ENCODE peak calls at places on chromosomes 7 and 10, in six cellular contexts. U is SK-N-SH, V is Karpas-422, I is HCT116, K is PC-3, L is MM.1S. A is an unnamed sample.
A peak's percentile ranks its signal among the peaks of the same experiment; 100 is the strongest.

GRCh38 chr10:123518765-123519164 is 147.4 kb upstream of the GPR26 start:
- DNase-seq in K (no peak), I (no peak), L (no peak), U (no peak), V (no peak), A (no peak)

GRCh38 chr7:75887669-75888369 is 9.0 kb downstream of the RHBDD2 start:
- DNase-seq in L (no peak), V (no peak), I (no peak), U (no peak), K (no peak), A (no peak)

GRCh38 chr10:106310596-106310995 is 853.9 kb downstream of the SORCS1 start:
- DNase-seq in L (no peak), I (no peak), K (no peak), U (no peak), V (no peak), A (no peak)

GRCh38 chr7:17523813-17524741 is 225.6 kb downstream of the AHR start:
- DNase-seq in V (no peak), K (peak; percentile 70), U (no peak), I (no peak), L (no peak), A (peak; percentile 74)

GRCh38 chr7:99224263-99224947 is 16.5 kb upstream of the KPNA7 start:
- DNase-seq in I (peak; percentile 37), L (no peak), U (no peak), V (no peak), K (peak; percentile 95), A (peak; percentile 47)

GRCh38 chr7:5396999-5397656 is 26.5 kb downstream of the TNRC18 start:
- DNase-seq in L (peak; percentile 96), U (peak; percentile 67), K (peak; percentile 72), I (peak; percentile 86), V (peak; percentile 97), A (peak; percentile 99)

GRCh38 chr10:93376372-93377296 is 105.5 kb downstream of the MYOF start:
- DNase-seq in V (peak; percentile 85), I (peak; percentile 80), U (peak; percentile 72), L (peak; percentile 67), K (peak; percentile 88), A (peak; percentile 92)

GRCh38 chr10:103727546-103727963 is 127.8 kb downstream of the SH3PXD2A start:
- DNase-seq in U (peak; percentile 67), I (no peak), L (no peak), K (no peak), V (no peak), A (no peak)

GRCh38 chr7:149811221-149811620 is 27.0 kb upstream of the ZNF862 start:
- DNase-seq in U (no peak), L (no peak), I (no peak), K (no peak), V (no peak), A (peak; percentile 39)

GRCh38 chr7:44259547-44260457 is 59.0 kb downstream of the YKT6 start:
- DNase-seq in I (no peak), V (no peak), U (no peak), L (no peak), K (peak; percentile 87), A (peak; percentile 97)

GRCh38 chr7:125877251-125877650 is 947.6 kb upstream of the POT1 start:
- DNase-seq in V (no peak), U (no peak), K (no peak), I (no peak), L (no peak), A (no peak)

GRCh38 chr10:5533098-5533731 is 8.5 kb downstream of the CALML3 start:
- DNase-seq in V (no peak), I (no peak), U (no peak), L (no peak), K (no peak), A (no peak)

GRCh38 chr7:43534110-43534509 is 48.8 kb upstream of the STK17A start:
- DNase-seq in I (no peak), K (no peak), U (no peak), V (no peak), L (no peak), A (peak; percentile 58)

GRCh38 chr10:10677479-10677878 is 340.2 kb upstream of the CELF2 start:
- DNase-seq in V (peak; percentile 89), I (no peak), L (peak; percentile 67), U (peak; percentile 10), K (peak; percentile 18), A (peak; percentile 82)

GRCh38 chr7:153320728-153321127 is 561.2 kb downstream of the ACTR3B start:
- DNase-seq in U (no peak), V (no peak), K (no peak), L (no peak), I (no peak), A (peak; percentile 0)

GRCh38 chr7:138460176-138460648 is at the start of gene TRIM24:
- DNase-seq in I (no peak), L (no peak), K (no peak), V (no peak), U (peak; percentile 99), A (no peak)

GRCh38 chr10:266974-267425 is 131.7 kb downstream of the ZMYND11 start:
- DNase-seq in I (no peak), V (no peak), L (no peak), U (peak; percentile 43), K (peak; percentile 45), A (peak; percentile 33)

GRCh38 chr10:48671914-48672595 is 12.6 kb upstream of the WDFY4 start:
- DNase-seq in U (no peak), K (no peak), I (no peak), V (peak; percentile 92), L (no peak), A (no peak)

GRCh38 chr10:46311501-46311951 is 24.7 kb downstream of the ANTXRL start:
- DNase-seq in V (no peak), U (no peak), I (no peak), K (no peak), L (no peak), A (no peak)

GRCh38 chr7:83060218-83060617 is 102.5 kb downstream of the PCLO start:
- DNase-seq in U (peak; percentile 9), I (no peak), V (no peak), L (no peak), K (no peak), A (no peak)

GRCh38 chr7:35691827-35692307 is 3.1 kb downstream of the HERPUD2 start:
- DNase-seq in L (no peak), K (peak; percentile 7), V (peak; percentile 38), U (peak; percentile 56), I (no peak), A (peak; percentile 16)

GRCh38 chr7:3866279-3866678 is 565.2 kb downstream of the SDK1 start:
- DNase-seq in U (no peak), V (no peak), L (no peak), I (no peak), K (no peak), A (no peak)
- H3K9ac ChIP-seq in U (no peak overlapping the region), V (no peak overlapping the region), L (no peak overlapping the region), I (no peak overlapping the region), K (no peak overlapping the region), A (no peak overlapping the region)

DNA sequence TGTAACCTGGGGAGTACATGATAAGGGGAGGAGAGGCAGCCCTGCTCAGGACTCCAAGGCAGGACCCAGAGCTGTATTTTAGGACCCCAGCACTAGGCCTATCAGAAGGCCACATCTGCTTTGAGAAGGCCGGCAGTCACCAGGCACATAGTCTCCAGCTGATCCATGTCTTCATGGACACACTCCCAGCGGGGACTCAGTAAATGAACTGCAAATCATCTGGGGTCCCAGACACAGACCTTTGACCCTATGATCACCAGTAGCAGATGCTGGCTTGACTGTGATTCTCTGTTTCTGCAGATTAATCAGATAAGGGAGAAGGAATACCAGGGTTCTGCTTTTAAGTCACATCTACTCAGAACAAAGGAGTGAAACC is 341.4 kb upstream of the PODXL start:
- DNase-seq in U (no peak), K (no peak), L (no peak), I (no peak), V (no peak), A (no peak)
- H3K9me2 ChIP-seq in U (no peaks in the 10 kb centered on the region), K (no peaks in the 10 kb centered on the region), L (no peaks in the 10 kb centered on the region), I (no peaks in the 10 kb centered on the region), V (no peaks in the 10 kb centered on the region), A (no peaks in the 10 kb centered on the region)

GRCh38 chr10:60141916-60142559 is 235.7 kb upstream of the CCDC6 start:
- DNase-seq in L (no peak), I (no peak), V (no peak), K (no peak), U (no peak), A (no peak)
- H3K27ac ChIP-seq in L (no peak overlapping the region), I (no peak overlapping the region), V (no peak overlapping the region), K (no peak overlapping the region), U (no peak overlapping the region), A (no peak overlapping the region)

DNA sequence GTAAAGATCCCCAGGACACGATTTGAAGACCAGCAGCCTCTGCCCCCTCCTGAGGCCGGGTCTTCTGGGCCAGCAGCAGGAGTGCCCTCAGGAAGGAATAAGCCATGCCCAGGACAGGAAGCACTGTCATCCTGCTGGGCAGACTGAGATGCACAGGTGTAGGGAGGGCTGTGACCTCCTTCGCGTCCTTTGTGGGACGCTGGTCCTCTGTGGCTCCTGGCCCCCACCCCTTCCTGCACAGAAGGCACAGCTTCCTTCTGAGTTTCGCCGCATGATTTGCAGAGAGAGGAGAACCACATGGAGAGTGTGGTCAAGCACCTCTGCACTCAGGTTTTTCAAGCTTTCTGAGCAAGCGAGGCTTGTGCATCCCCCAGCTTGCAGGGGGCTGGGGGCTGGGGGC is 112.7 kb downstream of the RGS10 start:
- DNase-seq in K (no peak), I (no peak), U (no peak), L (no peak), V (no peak), A (no peak)
- H3K9ac ChIP-seq in K (no peak overlapping the region), I (no peak overlapping the region), U (no peak overlapping the region), L (no peak overlapping the region), V (no peak overlapping the region), A (no peak overlapping the region)

DNA sequence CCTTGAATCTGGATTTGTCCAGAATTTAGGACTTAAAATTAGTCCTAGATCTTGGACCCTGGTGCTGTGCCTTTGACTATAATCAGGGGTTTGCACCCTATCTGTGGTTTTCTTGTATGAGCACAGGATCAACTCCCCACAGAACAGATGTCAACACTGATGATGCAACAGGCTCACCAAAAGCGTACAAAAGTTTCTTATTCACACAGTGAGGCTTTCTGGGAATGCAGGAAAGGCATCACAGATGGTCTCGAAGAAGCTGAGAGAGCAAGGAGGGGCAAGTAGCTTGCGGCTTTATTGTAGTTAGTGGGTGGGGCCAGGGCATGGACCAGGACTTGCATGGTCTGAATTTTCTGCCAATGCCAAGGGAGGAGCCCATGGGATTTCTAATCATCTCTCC is 46.2 kb downstream of the SEC61G start:
- DNase-seq in V (no peak), U (no peak), L (no peak), K (no peak), I (no peak), A (no peak)
- H3K9me2 ChIP-seq in V (no peaks in the 10 kb centered on the region), U (no peaks in the 10 kb centered on the region), L (no peaks in the 10 kb centered on the region), K (no peaks in the 10 kb centered on the region), I (no peaks in the 10 kb centered on the region), A (no peaks in the 10 kb centered on the region)

DNA sequence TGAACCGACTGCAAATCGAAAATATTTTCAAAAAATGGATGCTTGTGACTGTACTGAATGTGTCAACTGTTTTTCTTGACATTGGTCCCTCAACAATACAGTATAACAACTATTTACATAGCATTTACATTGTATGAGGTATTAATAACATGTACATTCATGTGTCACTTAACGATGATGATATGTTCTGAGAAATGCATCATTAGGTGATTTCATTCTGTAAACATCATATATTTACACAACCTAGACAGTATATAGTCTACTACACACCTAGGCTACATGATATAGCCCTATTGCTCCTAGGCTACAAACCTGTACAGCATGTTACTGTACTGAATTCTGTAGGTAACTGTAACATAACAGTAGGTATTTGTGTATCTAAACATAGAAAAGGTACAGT is 39.7 kb downstream of the SIRT1 start:
- DNase-seq in L (no peak), K (peak; percentile 61), I (no peak), U (no peak), V (no peak), A (no peak)
- H3K27ac ChIP-seq in L (no peak overlapping the region), K (peak overlapping the region; percentile 42), I (no peak overlapping the region), U (no peak overlapping the region), V (no peak overlapping the region), A (peak overlapping the region; percentile 75)